ENCODE peak calls at places on chromosomes 7 and 10, in ten cellular contexts. J is left lung; D is natural killer cell; Z is activated naive CD8-positive, alpha-beta T cell treated with anti-CD3 and anti-CD28 coated beads, Interleukin-2, amount 50 U/mL, for 24 hours; P is CD4-positive, CD25-positive, alpha-beta regulatory T cell; E is right cardiac atrium; K is omental fat pad; C is IMR-90; I is heart right ventricle; B is upper lobe of right lung. R is an unnamed sample.

GRCh38 chr7:106347229-106347833 is 62.5 kb upstream of the NAMPT start:
- ATAC-seq in E (no peak), Z (no peak), J (peak), K (no peak), B (peak), I (no peak), C (no peak), D (no peak), P (no peak), R (no peak)

GRCh38 chr7:138513344-138513871 is 53.3 kb downstream of the TRIM24 start:
- ATAC-seq in D (no peak), B (no peak), E (no peak), Z (no peak), I (no peak), J (no peak), P (no peak), C (no peak), K (no peak), R (no peak)

GRCh38 chr7:76047305-76047810 is 442 bp downstream of the STYXL1 start:
- ATAC-seq in B (peak), C (peak), P (no peak), E (peak), K (no peak), I (peak), D (peak), J (peak), Z (peak), R (peak)

GRCh38 chr10:86391986-86392722 is 25.6 kb upstream of the GRID1 start:
- ATAC-seq in B (peak), I (no peak), K (no peak), P (no peak), E (no peak), Z (no peak), D (no peak), C (no peak), J (no peak), R (no peak)

GRCh38 chr10:124389613-124390361 is 28.9 kb downstream of the OAT start:
- ATAC-seq in B (no peak), P (no peak), Z (no peak), D (no peak), C (no peak), I (no peak), E (no peak), K (no peak), J (no peak), R (no peak)

GRCh38 chr7:28977881-28978280 is 19.8 kb upstream of the TRIL start:
- ATAC-seq in E (no peak), J (no peak), Z (no peak), B (no peak), C (no peak), K (no peak), P (no peak), I (no peak), D (no peak), R (no peak)

GRCh38 chr10:103445767-103446567 is 6.2 kb downstream of the CALHM2 start:
- ATAC-seq in B (peak), C (no peak), K (peak), I (peak), D (no peak), P (no peak), J (peak), E (peak), Z (no peak), R (peak)

GRCh38 chr10:75392271-75392670 is 9.3 kb downstream of the ZNF503 start:
- ATAC-seq in K (no peak), Z (no peak), B (no peak), C (no peak), P (no peak), J (no peak), E (no peak), D (no peak), I (no peak), R (no peak)

GRCh38 chr10:82934429-82934828 is 1059.4 kb downstream of the NRG3 start:
- ATAC-seq in B (no peak), K (no peak), Z (no peak), C (no peak), P (no peak), D (no peak), E (no peak), I (no peak), J (no peak), R (no peak)

GRCh38 chr10:62816179-62817119 is at the start of gene EGR2:
- ATAC-seq in E (peak), Z (peak), K (peak), I (peak), C (peak), B (peak), J (peak), P (peak), D (peak), R (peak)

GRCh38 chr7:99314504-99314903 is 11.2 kb upstream of the ARPC1A start:
- ATAC-seq in B (peak), P (no peak), E (no peak), C (no peak), D (no peak), Z (peak), J (peak), I (no peak), K (peak), R (peak)

GRCh38 chr7:2111568-2111967 is 121.2 kb downstream of the MAD1L1 start:
- ATAC-seq in Z (no peak), K (no peak), E (no peak), J (no peak), B (no peak), I (no peak), P (no peak), D (no peak), C (no peak), R (no peak)

GRCh38 chr10:91077549-91078017 is 142.9 kb upstream of the PCGF5 start:
- ATAC-seq in I (peak), C (peak), P (no peak), D (no peak), K (no peak), B (peak), Z (no peak), J (peak), E (peak), R (no peak)

GRCh38 chr10:102815790-102816549 is 21.2 kb downstream of the CYP17A1 start:
- ATAC-seq in Z (no peak), B (peak), E (peak), D (peak), P (no peak), I (peak), J (peak), K (peak), C (peak), R (peak)

GRCh38 chr7:129949292-129950133 is 3.2 kb downstream of the UBE2H start:
- ATAC-seq in P (no peak), I (peak), C (peak), J (peak), Z (peak), K (peak), D (no peak), E (peak), B (peak), R (peak)

R was measured in esophagus mucosa.